ENCODE peak calls at places on chromosome 14, in eight cellular contexts. L is OCI-LY7; T is stimulated activated CD4-positive, alpha-beta T cell treated with anti-CD3 and anti-CD28 coated beads, Interleukin-1b, Interleukin-23, amount 100 ng/mL, for 48 hours; V is NCI-H2081; D is neural progenitor cell; Q is tibial nerve; P is NCI-H1092; E is fibroblast of the conjunctiva. B is an unnamed sample.

GRCh38 chr14:28577711-28578131 is 188.9 kb upstream of the FOXG1 start:
- DNase-seq in L (no peak), T (no peak), V (no peak), D (no peak), Q (no peak), P (no peak), E (peak; percentile 57), B (no peak)

GRCh38 chr14:36217732-36218131 is 41.2 kb upstream of the PTCSC3 start:
- DNase-seq in L (no peak), T (no peak), V (no peak), D (no peak), Q (no peak), P (no peak), E (no peak), B (no peak)

GRCh38 chr14:54488318-54488645 is 498 bp downstream of the GMFB start:
- DNase-seq in L (peak; percentile 39), T (no peak), V (no peak), D (no peak), Q (no peak), P (no peak), E (no peak), B (no peak)

GRCh38 chr14:22291406-22291805 is 297.6 kb downstream of the DAD1 start:
- DNase-seq in L (no peak), T (no peak), V (no peak), D (no peak), Q (no peak), P (no peak), E (no peak), B (no peak)

GRCh38 chr14:21734457-21735074 is 60.9 kb upstream of the OR4E1 start:
- DNase-seq in L (peak; percentile 70), T (no peak), V (peak; percentile 25), D (peak; percentile 78), Q (no peak), P (no peak), E (peak; percentile 16), B (peak; percentile 92)

GRCh38 chr14:63857467-63858030 is 4.7 kb downstream of the SYNE2 start:
- DNase-seq in L (no peak), T (no peak), V (no peak), D (no peak), Q (no peak), P (no peak), E (no peak), B (no peak)

GRCh38 chr14:98900721-98901272 is 371.2 kb downstream of the BCL11B start:
- DNase-seq in L (peak; percentile 1), T (no peak), V (no peak), D (no peak), Q (no peak), P (no peak), E (no peak), B (no peak)

GRCh38 chr14:62373889-62374394 is 611.7 kb downstream of the SNAPC1 start:
- DNase-seq in L (no peak), T (no peak), V (no peak), D (no peak), Q (no peak), P (no peak), E (no peak), B (no peak)

GRCh38 chr14:41062826-41063225 is 543.9 kb upstream of the LRFN5 start:
- DNase-seq in L (no peak), T (no peak), V (no peak), D (no peak), Q (no peak), P (no peak), E (no peak), B (no peak)

GRCh38 chr14:28467611-28468010 is 299.0 kb upstream of the FOXG1 start:
- DNase-seq in L (no peak), T (no peak), V (no peak), D (no peak), Q (no peak), P (no peak), E (no peak), B (no peak)

GRCh38 chr14:93024493-93024892 is 91.2 kb downstream of the ITPK1 start:
- DNase-seq in L (no peak), T (no peak), V (no peak), D (no peak), Q (no peak), P (no peak), E (no peak), B (no peak)

GRCh38 chr14:100109594-100109955 is 44.4 kb downstream of the EVL start:
- DNase-seq in L (no peak), T (no peak), V (no peak), D (no peak), Q (no peak), P (no peak), E (no peak), B (no peak)

GRCh38 chr14:85247071-85247470 is 282.9 kb upstream of the FLRT2 start:
- DNase-seq in L (no peak), T (no peak), V (no peak), D (no peak), Q (no peak), P (no peak), E (no peak), B (no peak)

GRCh38 chr14:58731465-58732330 is 93.9 kb downstream of the DACT1 start:
- DNase-seq in L (no peak), T (no peak), V (no peak), D (no peak), Q (no peak), P (no peak), E (peak; percentile 86), B (no peak)

GRCh38 chr14:49362916-49363315 is 223.3 kb downstream of the RPS29 start:
- DNase-seq in L (no peak), T (no peak), V (no peak), D (no peak), Q (no peak), P (no peak), E (no peak), B (no peak)

GRCh38 chr14:72810201-72810600 is 83.7 kb downstream of the DPF3 start:
- DNase-seq in L (no peak), T (peak; percentile 69), V (no peak), D (no peak), Q (no peak), P (no peak), E (no peak), B (no peak)

GRCh38 chr14:20632831-20633771 is 8.4 kb downstream of the OR6S1 start:
- DNase-seq in L (no peak), T (peak; percentile 82), V (peak; percentile 55), D (peak; percentile 87), Q (no peak), P (no peak), E (peak; percentile 66), B (peak; percentile 91)

GRCh38 chr14:51533160-51533559 is 118.5 kb upstream of the FRMD6 start:
- DNase-seq in L (no peak), T (no peak), V (no peak), D (no peak), Q (no peak), P (no peak), E (no peak), B (no peak)

GRCh38 chr14:89500303-89500702 is 83.3 kb upstream of the FOXN3 start:
- DNase-seq in L (no peak), T (no peak), V (no peak), D (no peak), Q (no peak), P (no peak), E (no peak), B (no peak)

GRCh38 chr14:68979722-68980552 is 835 bp upstream of the ACTN1 start:
- DNase-seq in L (no peak), T (no peak), V (no peak), D (peak; percentile 86), Q (peak; percentile 32), P (peak; percentile 13), E (no peak), B (no peak)

GRCh38 chr14:97036096-97036852 is 239.1 kb downstream of the VRK1 start:
- DNase-seq in L (no peak), T (no peak), V (no peak), D (peak; percentile 30), Q (no peak), P (no peak), E (no peak), B (no peak)

GRCh38 chr14:61574514-61574807 is 120.9 kb upstream of the HIF1A start:
- DNase-seq in L (no peak), T (no peak), V (no peak), D (peak; percentile 54), Q (no peak), P (no peak), E (no peak), B (no peak)

GRCh38 chr14:58887931-58888330 is 250.2 kb downstream of the DACT1 start:
- DNase-seq in L (no peak), T (no peak), V (no peak), D (no peak), Q (no peak), P (no peak), E (no peak), B (no peak)

GRCh38 chr14:35045798-35046047 is 349 bp upstream of the FAM177A1 start:
- DNase-seq in L (no peak), T (no peak), V (no peak), D (no peak), Q (no peak), P (no peak), E (no peak), B (no peak)

GRCh38 chr14:81766597-81766996 is 232.9 kb upstream of the SEL1L start:
- DNase-seq in L (no peak), T (no peak), V (no peak), D (no peak), Q (no peak), P (no peak), E (no peak), B (no peak)

GRCh38 chr14:25953532-25954144 is 644.2 kb downstream of the NOVA1 start:
- DNase-seq in L (no peak), T (no peak), V (no peak), D (no peak), Q (peak; percentile 29), P (no peak), E (peak; percentile 72), B (no peak)

GRCh38 chr14:68626386-68626785 is 166.5 kb downstream of the ZFP36L1 start:
- DNase-seq in L (no peak), T (no peak), V (no peak), D (no peak), Q (no peak), P (no peak), E (no peak), B (no peak)

GRCh38 chr14:55005071-55005470 is 21.8 kb downstream of the WDHD1 start:
- DNase-seq in L (no peak), T (no peak), V (no peak), D (no peak), Q (no peak), P (no peak), E (no peak), B (no peak)

GRCh38 chr14:81392976-81393643 is 7.0 kb downstream of the STON2 start:
- DNase-seq in L (no peak), T (no peak), V (no peak), D (no peak), Q (no peak), P (no peak), E (no peak), B (no peak)

B was measured in Karpas-422.